ENCODE peak calls at places on chromosomes 7 and 10, in four cellular contexts. S, D, M and R are unnamed samples.
A peak's percentile ranks its signal among the peaks of the same experiment; 100 is the strongest.

GRCh38 chr7:1930381-1931065 is 260.4 kb downstream of the ELFN1 start:
- DNase-seq in S (no peak), D (no peak), M (no peak), R (no peak)

GRCh38 chr10:98268694-98269386 is 846 bp upstream of the LOXL4 start:
- DNase-seq in S (no peak), D (no peak), M (peak; percentile 45), R (no peak)

GRCh38 chr10:71852335-71852937 is 1.4 kb upstream of the PSAP start:
- DNase-seq in S (no peak), D (no peak), M (no peak), R (no peak)

GRCh38 chr10:114821915-114822770 is 563 bp downstream of the FHIP2A start:
- DNase-seq in S (peak; percentile 62), D (peak; percentile 77), M (peak; percentile 55), R (peak; percentile 45)

GRCh38 chr7:1845536-1846311 is 175.6 kb downstream of the ELFN1 start:
- DNase-seq in S (no peak), D (peak; percentile 45), M (peak; percentile 17), R (no peak)

GRCh38 chr7:135169141-135169935 is 1.2 kb downstream of the CYREN start:
- DNase-seq in S (no peak), D (peak; percentile 90), M (peak; percentile 56), R (peak; percentile 20)

GRCh38 chr7:1761097-1761496 is 91.0 kb downstream of the ELFN1 start:
- DNase-seq in S (no peak), D (no peak), M (no peak), R (no peak)

GRCh38 chr7:95238252-95238938 is 85.9 kb downstream of the PON1 start:
- DNase-seq in S (no peak), D (no peak), M (peak; percentile 6), R (no peak)

GRCh38 chr10:70565556-70566514 is 36.7 kb downstream of the PRF1 start:
- DNase-seq in S (no peak), D (no peak), M (no peak), R (no peak)

GRCh38 chr7:19112290-19113000 is 5.0 kb downstream of the TWIST1 start:
- DNase-seq in S (peak; percentile 92), D (peak; percentile 65), M (peak; percentile 87), R (peak; percentile 60)

GRCh38 chr10:52578871-52579405 is 193.6 kb downstream of the MBL2 start:
- DNase-seq in S (peak; percentile 45), D (no peak), M (peak; percentile 22), R (peak; percentile 92)

GRCh38 chr10:132549416-132549815 is 11.8 kb downstream of the INPP5A start:
- DNase-seq in S (no peak), D (no peak), M (no peak), R (no peak)

GRCh38 chr7:129719980-129720732 is 108.6 kb downstream of the NRF1 start:
- DNase-seq in S (no peak), D (no peak), M (peak; percentile 34), R (peak; percentile 39)

GRCh38 chr10:43921881-43922280 is 273.2 kb upstream of the ZNF32 start:
- DNase-seq in S (no peak), D (peak; percentile 35), M (no peak), R (no peak)

GRCh38 chr7:51154201-51154600 is 162.4 kb downstream of the COBL start:
- DNase-seq in S (no peak), D (no peak), M (no peak), R (no peak)

GRCh38 chr7:81956520-81956919 is 186.7 kb upstream of the HGF start:
- DNase-seq in S (peak; percentile 52), D (peak; percentile 50), M (peak; percentile 76), R (peak; percentile 73)

GRCh38 chr10:129174167-129175014 is 292.6 kb upstream of the MGMT start:
- DNase-seq in S (no peak), D (no peak), M (no peak), R (no peak)

DNA sequence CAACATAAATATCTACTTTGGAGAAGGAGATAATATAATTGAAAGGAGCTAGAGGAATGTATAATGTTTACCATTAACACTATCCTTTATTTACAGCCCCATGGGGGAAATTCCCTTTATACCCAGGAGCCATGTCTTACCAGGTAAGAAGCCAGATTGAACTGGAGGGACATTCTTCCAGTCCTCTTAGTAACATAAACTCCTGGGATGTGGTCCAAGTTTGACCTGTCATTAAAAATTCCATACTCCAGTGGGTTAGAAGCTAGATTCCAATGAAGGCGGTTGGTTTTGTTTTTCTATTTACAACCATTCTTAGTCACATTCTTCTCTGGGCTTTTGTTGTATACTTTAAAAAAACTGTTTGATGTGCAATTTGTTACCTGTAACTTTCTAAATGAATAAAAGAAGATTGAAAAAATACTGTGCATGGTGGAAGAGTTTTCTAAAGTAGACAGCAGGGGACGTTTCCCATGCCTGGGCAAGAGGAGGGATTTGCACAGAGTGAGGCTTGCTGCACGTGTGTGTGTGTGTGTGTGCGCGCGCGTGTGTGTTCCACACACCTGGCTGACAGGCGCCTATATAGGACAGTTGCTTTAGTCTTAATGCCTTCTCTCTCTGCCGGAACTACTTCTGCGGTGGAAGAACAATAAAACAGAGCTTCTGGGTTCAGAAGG is 2.0 kb downstream of the PLCE1 start:
- DNase-seq in S (peak; percentile 71), D (no peak), M (peak; percentile 17), R (no peak)
- H3K4me3 ChIP-seq in S (no peak overlapping the region), D (peak overlapping the region; percentile 85), M (no peak overlapping the region), R (no peak overlapping the region)

GRCh38 chr10:23081891-23082290 is 13.5 kb upstream of the MSRB2 start:
- DNase-seq in S (no peak), D (no peak), M (peak; percentile 18), R (peak; percentile 33)
- TF ChIP-seq CTCF in S (peak; percentile 34), D (peak; percentile 61), M (peak; percentile 26), R (peak; percentile 34)

DNA sequence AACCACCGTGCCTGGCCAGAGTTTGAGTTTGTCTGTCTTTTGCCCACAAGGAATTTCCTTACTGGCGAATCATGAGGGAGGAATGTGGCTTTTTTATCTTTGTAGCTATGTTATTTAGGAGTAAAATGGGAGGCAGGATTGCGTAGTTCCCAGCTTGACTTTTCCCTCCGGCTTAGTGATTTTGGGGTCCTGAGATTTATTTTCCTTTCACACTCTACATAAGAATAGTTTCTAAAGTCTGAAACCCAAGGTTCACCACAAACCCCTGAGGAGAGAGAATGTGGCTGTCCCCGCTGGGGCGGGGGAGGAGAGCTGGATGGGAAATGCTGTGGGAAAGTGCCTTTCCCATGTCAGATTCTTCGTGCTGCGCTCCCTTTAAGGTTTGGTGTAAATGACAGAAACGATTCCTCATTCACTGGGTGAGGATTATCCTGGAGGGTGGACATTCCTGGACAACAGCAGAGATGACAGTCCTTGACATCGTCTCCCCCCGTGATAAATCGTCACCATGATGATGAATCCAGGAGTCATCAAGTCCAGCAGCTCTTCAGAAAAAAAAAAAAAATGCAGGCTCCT is 233.3 kb downstream of the CCDC3 start:
- DNase-seq in S (peak; percentile 77), D (peak; percentile 80), M (no peak), R (peak; percentile 17)
- H3K4me3 ChIP-seq in S (no peak overlapping the region), D (no peak overlapping the region), M (no peak overlapping the region), R (no peak overlapping the region)

GRCh38 chr7:126803060-126803665 is 449.6 kb downstream of the GRM8 start:
- DNase-seq in S (peak; percentile 76), D (peak; percentile 86), M (peak; percentile 52), R (peak; percentile 61)
- TF ChIP-seq CTCF in S (peak; percentile 64), D (peak; percentile 89), M (peak; percentile 57), R (peak; percentile 67)

DNA sequence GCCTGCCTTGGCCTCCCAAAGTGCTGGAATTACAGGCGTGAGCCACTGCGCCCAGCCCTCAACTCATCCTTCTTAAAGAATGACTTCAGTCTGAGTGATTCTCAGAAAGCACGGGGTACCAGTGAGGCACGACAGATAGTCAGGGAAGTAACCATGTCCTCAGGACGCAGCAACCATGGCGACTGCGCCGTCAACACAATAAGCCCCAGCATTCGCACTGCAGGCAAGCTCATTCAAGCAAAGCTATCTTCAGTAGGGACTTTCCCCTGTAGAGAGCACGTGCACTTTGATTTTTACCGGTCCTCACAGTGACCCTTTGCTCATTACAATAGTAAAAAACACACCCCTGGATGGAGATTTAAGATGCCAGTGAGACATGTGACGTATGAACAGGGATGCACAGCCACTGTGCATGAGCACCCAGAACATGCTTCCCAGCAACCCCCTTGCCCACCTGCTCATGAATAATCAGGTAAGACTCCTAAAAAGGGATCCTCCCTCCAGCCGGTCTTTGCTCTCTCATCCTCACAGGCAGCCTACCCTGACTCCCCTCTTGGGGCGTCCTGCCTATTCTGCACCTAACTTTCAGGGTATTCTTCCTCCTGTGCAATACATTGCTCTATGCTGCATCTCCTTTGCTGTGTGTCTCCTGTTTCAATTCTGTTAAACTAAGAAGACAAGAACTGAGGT is 9.1 kb downstream of the WDR86 start:
- DNase-seq in S (no peak), D (peak; percentile 33), M (no peak), R (no peak)
- H3K4me3 ChIP-seq in S (no peak overlapping the region), D (no peak overlapping the region), M (no peak overlapping the region), R (no peak overlapping the region)